ENCODE peak calls at places on chromosomes 11 and 22, in five cellular contexts. One of them, this sample, is unnamed.

GRCh38 chr11:78196661-78197091 is 8.0 kb downstream of the USP35 start:
- DNase-seq in hippocampal formation: no peak
- DNase-seq in NCI-H460: no peak
- DNase-seq in stimulated activated CD4-positive, alpha-beta T cell treated with anti-CD3 and anti-CD28 coated beads, Interleukin-4, amount 100 ng/mL, for 48 hours: no peak
- DNase-seq in CD4-positive, alpha-beta memory T cell: no peak
- DNase-seq in this sample: no peak

GRCh38 chr11:117936973-117937372 is 7.8 kb upstream of the TMPRSS13 start:
- DNase-seq in hippocampal formation: no peak
- DNase-seq in NCI-H460: no peak
- DNase-seq in stimulated activated CD4-positive, alpha-beta T cell treated with anti-CD3 and anti-CD28 coated beads, Interleukin-4, amount 100 ng/mL, for 48 hours: no peak
- DNase-seq in CD4-positive, alpha-beta memory T cell: no peak
- DNase-seq in this sample: no peak

GRCh38 chr11:119702261-119702591 is 26.8 kb downstream of the NECTIN1 start:
- DNase-seq in hippocampal formation: no peak
- DNase-seq in NCI-H460: no peak
- DNase-seq in stimulated activated CD4-positive, alpha-beta T cell treated with anti-CD3 and anti-CD28 coated beads, Interleukin-4, amount 100 ng/mL, for 48 hours: no peak
- DNase-seq in CD4-positive, alpha-beta memory T cell: no peak
- DNase-seq in this sample: no peak

GRCh38 chr11:106021181-106021966 is 666 bp downstream of the MSANTD4 start:
- DNase-seq in hippocampal formation: no peak
- DNase-seq in NCI-H460: no peak
- DNase-seq in stimulated activated CD4-positive, alpha-beta T cell treated with anti-CD3 and anti-CD28 coated beads, Interleukin-4, amount 100 ng/mL, for 48 hours: no peak
- DNase-seq in CD4-positive, alpha-beta memory T cell: no peak
- DNase-seq in this sample: no peak

GRCh38 chr11:117219995-117220394 is 11.9 kb downstream of the PCSK7 start:
- DNase-seq in hippocampal formation: no peak
- DNase-seq in NCI-H460: no peak
- DNase-seq in stimulated activated CD4-positive, alpha-beta T cell treated with anti-CD3 and anti-CD28 coated beads, Interleukin-4, amount 100 ng/mL, for 48 hours: no peak
- DNase-seq in CD4-positive, alpha-beta memory T cell: no peak
- DNase-seq in this sample: no peak

GRCh38 chr22:44336962-44337657 is 24.4 kb upstream of the SHISAL1 start:
- DNase-seq in hippocampal formation: no peak
- DNase-seq in NCI-H460: no peak
- DNase-seq in stimulated activated CD4-positive, alpha-beta T cell treated with anti-CD3 and anti-CD28 coated beads, Interleukin-4, amount 100 ng/mL, for 48 hours: no peak
- DNase-seq in CD4-positive, alpha-beta memory T cell: no peak
- DNase-seq in this sample: no peak

GRCh38 chr11:3073029-3073435 is 15.8 kb upstream of the CARS1 start:
- DNase-seq in hippocampal formation: no peak
- DNase-seq in NCI-H460: no peak
- DNase-seq in stimulated activated CD4-positive, alpha-beta T cell treated with anti-CD3 and anti-CD28 coated beads, Interleukin-4, amount 100 ng/mL, for 48 hours: no peak
- DNase-seq in CD4-positive, alpha-beta memory T cell: no peak
- DNase-seq in this sample: no peak

GRCh38 chr11:117876341-117877119 is at the start of gene FXYD6:
- DNase-seq in hippocampal formation: no peak
- DNase-seq in NCI-H460: no peak
- DNase-seq in stimulated activated CD4-positive, alpha-beta T cell treated with anti-CD3 and anti-CD28 coated beads, Interleukin-4, amount 100 ng/mL, for 48 hours: no peak
- DNase-seq in CD4-positive, alpha-beta memory T cell: peak
- DNase-seq in this sample: no peak

GRCh38 chr11:128841461-128842072 is 25.5 kb downstream of the KCNJ1 start:
- DNase-seq in hippocampal formation: no peak
- DNase-seq in NCI-H460: no peak
- DNase-seq in stimulated activated CD4-positive, alpha-beta T cell treated with anti-CD3 and anti-CD28 coated beads, Interleukin-4, amount 100 ng/mL, for 48 hours: no peak
- DNase-seq in CD4-positive, alpha-beta memory T cell: peak
- DNase-seq in this sample: no peak

GRCh38 chr11:118295834-118296454 is 8.6 kb upstream of the CD3E start:
- DNase-seq in hippocampal formation: no peak
- DNase-seq in NCI-H460: no peak
- DNase-seq in stimulated activated CD4-positive, alpha-beta T cell treated with anti-CD3 and anti-CD28 coated beads, Interleukin-4, amount 100 ng/mL, for 48 hours: no peak
- DNase-seq in CD4-positive, alpha-beta memory T cell: peak
- DNase-seq in this sample: no peak

GRCh38 chr11:13777341-13777985 is 109.0 kb downstream of the FAR1 start:
- DNase-seq in hippocampal formation: no peak
- DNase-seq in NCI-H460: no peak
- DNase-seq in stimulated activated CD4-positive, alpha-beta T cell treated with anti-CD3 and anti-CD28 coated beads, Interleukin-4, amount 100 ng/mL, for 48 hours: no peak
- DNase-seq in CD4-positive, alpha-beta memory T cell: no peak
- DNase-seq in this sample: no peak

GRCh38 chr11:20488352-20488751 is 100.8 kb downstream of the PRMT3 start:
- DNase-seq in hippocampal formation: no peak
- DNase-seq in NCI-H460: no peak
- DNase-seq in stimulated activated CD4-positive, alpha-beta T cell treated with anti-CD3 and anti-CD28 coated beads, Interleukin-4, amount 100 ng/mL, for 48 hours: no peak
- DNase-seq in CD4-positive, alpha-beta memory T cell: no peak
- DNase-seq in this sample: no peak

GRCh38 chr11:133065847-133066485 is 466.3 kb downstream of the OPCML start:
- DNase-seq in hippocampal formation: no peak
- DNase-seq in NCI-H460: no peak
- DNase-seq in stimulated activated CD4-positive, alpha-beta T cell treated with anti-CD3 and anti-CD28 coated beads, Interleukin-4, amount 100 ng/mL, for 48 hours: no peak
- DNase-seq in CD4-positive, alpha-beta memory T cell: no peak
- DNase-seq in this sample: no peak

GRCh38 chr11:65089621-65090020 is 5.6 kb downstream of the ZFPL1 start:
- DNase-seq in hippocampal formation: no peak
- DNase-seq in NCI-H460: no peak
- DNase-seq in stimulated activated CD4-positive, alpha-beta T cell treated with anti-CD3 and anti-CD28 coated beads, Interleukin-4, amount 100 ng/mL, for 48 hours: no peak
- DNase-seq in CD4-positive, alpha-beta memory T cell: no peak
- DNase-seq in this sample: no peak

This sample was measured in GM18507.